ENCODE peak calls at places on chromosome 5, in eight cellular contexts. M, C, E, U, K, A, I and L are unnamed samples.
A peak's percentile ranks its signal among the peaks of the same experiment; 100 is the strongest.

GRCh38 chr5:106106384-106106783 is 1564.4 kb downstream of the EFNA5 start:
- DNase-seq in M (no peak), C (no peak), E (no peak), U (no peak), K (no peak), A (no peak), I (no peak), L (no peak)

GRCh38 chr5:10091701-10092100 is 158.0 kb downstream of the ATPSCKMT start:
- DNase-seq in M (no peak), C (no peak), E (no peak), U (no peak), K (no peak), A (no peak), I (peak; percentile 9), L (no peak)

GRCh38 chr5:129905467-129906176 is 1.4 kb downstream of the CHSY3 start:
- DNase-seq in M (no peak), C (peak; percentile 12), E (peak; percentile 41), U (no peak), K (peak; percentile 20), A (peak; percentile 16), I (peak; percentile 1), L (no peak)

GRCh38 chr5:82334856-82335255 is 56.7 kb upstream of the RPS23 start:
- DNase-seq in M (no peak), C (peak; percentile 15), E (no peak), U (no peak), K (no peak), A (peak; percentile 56), I (peak; percentile 82), L (peak; percentile 54)

GRCh38 chr5:52148679-52149078 is 639.0 kb upstream of the ITGA1 start:
- DNase-seq in M (no peak), C (no peak), E (no peak), U (no peak), K (no peak), A (no peak), I (no peak), L (no peak)

GRCh38 chr5:142032747-142033631 is 20.2 kb upstream of the GNPDA1 start:
- DNase-seq in M (no peak), C (no peak), E (no peak), U (no peak), K (no peak), A (no peak), I (no peak), L (no peak)

GRCh38 chr5:35938518-35939227 is at the start of gene CAPSL:
- DNase-seq in M (peak; percentile 29), C (no peak), E (peak; percentile 57), U (no peak), K (peak; percentile 88), A (peak; percentile 81), I (peak; percentile 53), L (peak; percentile 50)

GRCh38 chr5:172336666-172337310 is 53.2 kb upstream of the UBTD2 start:
- DNase-seq in M (no peak), C (no peak), E (no peak), U (no peak), K (no peak), A (no peak), I (no peak), L (no peak)

GRCh38 chr5:175025046-175025445 is 300.7 kb downstream of the MSX2 start:
- DNase-seq in M (no peak), C (no peak), E (no peak), U (no peak), K (no peak), A (no peak), I (no peak), L (no peak)

GRCh38 chr5:15664961-15665360 is 165.0 kb downstream of the FBXL7 start:
- DNase-seq in M (no peak), C (no peak), E (no peak), U (no peak), K (no peak), A (no peak), I (no peak), L (no peak)

GRCh38 chr5:78797945-78798731 is 149.6 kb upstream of the LHFPL2 start:
- DNase-seq in M (no peak), C (no peak), E (no peak), U (no peak), K (no peak), A (no peak), I (peak; percentile 49), L (no peak)

GRCh38 chr5:43973908-43974307 is 370.9 kb downstream of the NNT start:
- DNase-seq in M (no peak), C (no peak), E (no peak), U (no peak), K (no peak), A (no peak), I (no peak), L (no peak)

GRCh38 chr5:149902177-149902576 is 42.4 kb downstream of the PDE6A start:
- DNase-seq in M (no peak), C (peak; percentile 7), E (peak; percentile 49), U (no peak), K (no peak), A (no peak), I (no peak), L (no peak)

GRCh38 chr5:87411586-87412416 is 929 bp downstream of the CCNH start:
- DNase-seq in M (peak; percentile 20), C (peak; percentile 68), E (peak; percentile 30), U (peak; percentile 6), K (peak; percentile 31), A (peak; percentile 9), I (peak; percentile 14), L (peak; percentile 7)

GRCh38 chr5:91495699-91496098 is 112.6 kb upstream of the ARRDC3 start:
- DNase-seq in M (no peak), C (no peak), E (no peak), U (no peak), K (no peak), A (no peak), I (no peak), L (no peak)

GRCh38 chr5:27221410-27221809 is 183.0 kb upstream of the CDH9 start:
- DNase-seq in M (no peak), C (no peak), E (no peak), U (no peak), K (no peak), A (no peak), I (no peak), L (no peak)

GRCh38 chr5:74434124-74434899 is 206.2 kb downstream of the ENC1 start:
- DNase-seq in M (no peak), C (peak; percentile 87), E (no peak), U (no peak), K (no peak), A (no peak), I (no peak), L (no peak)

GRCh38 chr5:1463326-1464095 is 18.3 kb upstream of the SLC6A3 start:
- DNase-seq in M (no peak), C (no peak), E (no peak), U (no peak), K (peak; percentile 2), A (no peak), I (no peak), L (no peak)

GRCh38 chr5:28226407-28226806 is 1188.0 kb upstream of the CDH9 start:
- DNase-seq in M (no peak), C (no peak), E (peak; percentile 3), U (no peak), K (no peak), A (no peak), I (no peak), L (no peak)

GRCh38 chr5:173809014-173809413 is 79.1 kb upstream of the CPEB4 start:
- DNase-seq in M (no peak), C (no peak), E (no peak), U (no peak), K (no peak), A (no peak), I (no peak), L (no peak)

GRCh38 chr5:169390265-169390664 is 89.3 kb upstream of the SLIT3 start:
- DNase-seq in M (no peak), C (no peak), E (no peak), U (no peak), K (no peak), A (no peak), I (no peak), L (no peak)

GRCh38 chr5:501833-502184 is 22.4 kb downstream of the SLC9A3 start:
- DNase-seq in M (no peak), C (no peak), E (no peak), U (no peak), K (no peak), A (no peak), I (no peak), L (no peak)

GRCh38 chr5:57862471-57863282 is 380.1 kb upstream of the ACTBL2 start:
- DNase-seq in M (no peak), C (no peak), E (peak; percentile 85), U (no peak), K (no peak), A (peak; percentile 20), I (peak; percentile 76), L (peak; percentile 9)

GRCh38 chr5:162558120-162558519 is 490.5 kb downstream of the GABRG2 start:
- DNase-seq in M (no peak), C (no peak), E (no peak), U (no peak), K (no peak), A (no peak), I (no peak), L (no peak)

GRCh38 chr5:6827815-6828214 is 114.6 kb downstream of the TENT4A start:
- DNase-seq in M (peak; percentile 59), C (no peak), E (no peak), U (no peak), K (no peak), A (no peak), I (no peak), L (no peak)

GRCh38 chr5:96146675-96147074 is 185.0 kb upstream of the ELL2 start:
- DNase-seq in M (peak; percentile 19), C (peak; percentile 72), E (peak; percentile 41), U (no peak), K (no peak), A (peak; percentile 54), I (peak; percentile 66), L (peak; percentile 46)

GRCh38 chr5:65041296-65042158 is 272.8 kb downstream of the CWC27 start:
- DNase-seq in M (no peak), C (peak; percentile 66), E (no peak), U (no peak), K (no peak), A (no peak), I (peak; percentile 46), L (no peak)